ENCODE peak calls at places on chromosomes 12 and 14, in nine cellular contexts. Z is endodermal cell, E is ascending aorta, P is OCI-LY7, D is mesenchymal stem cell, Q is H1, H is suprapubic skin, Y is colonic mucosa, N is cardiac muscle cell. B is an unnamed sample. For H3K4me1, the result is how much of the 10 kb centered on the place peaks cover.

GRCh38 chr12:60872850-60873713 is 1277.3 kb downstream of the SLC16A7 start:
- DNase-seq in N (no peak), Q (no peak), Y (no peak), Z (peak), P (no peak), E (peak), D (peak), H (no peak), B (no peak)

GRCh38 chr14:69619007-69619406 is 7.6 kb downstream of the SUSD6 start:
- DNase-seq in H (no peak), Y (no peak), P (no peak), Q (no peak), E (no peak), D (no peak), N (no peak), Z (no peak), B (no peak)

GRCh38 chr14:92677087-92677668 is 71.2 kb downstream of the LGMN start:
- DNase-seq in D (no peak), Q (no peak), P (peak), H (no peak), Z (no peak), N (peak), E (no peak), Y (no peak), B (no peak)

GRCh38 chr14:69493038-69493437 is 8.5 kb downstream of the PLEKHD1 start:
- DNase-seq in E (no peak), Q (no peak), P (no peak), N (no peak), Z (no peak), Y (no peak), D (no peak), H (no peak), B (no peak)

GRCh38 chr14:63875311-63875710 is 22.5 kb downstream of the SYNE2 start:
- DNase-seq in H (no peak), D (peak), P (no peak), Q (no peak), N (peak), Y (peak), E (peak), Z (no peak), B (no peak)

GRCh38 chr12:106138279-106138645 is 492 bp downstream of the NUAK1 start:
- DNase-seq in E (no peak), Q (no peak), D (peak), N (no peak), Z (peak), Y (no peak), P (no peak), H (no peak), B (no peak)

GRCh38 chr12:25054783-25055144 is 105.9 kb upstream of the BCAT1 start:
- DNase-seq in Z (no peak), N (no peak), H (no peak), Y (no peak), E (no peak), Q (no peak), D (no peak), P (peak), B (no peak)

GRCh38 chr12:29858270-29858786 is 74.6 kb upstream of the TMTC1 start:
- DNase-seq in Y (no peak), Z (no peak), N (no peak), D (no peak), H (no peak), Q (no peak), E (no peak), P (no peak), B (no peak)

GRCh38 chr12:78885466-78885865 is 20.9 kb downstream of the SYT1 start:
- DNase-seq in E (no peak), N (no peak), D (no peak), Z (peak), Y (no peak), H (no peak), Q (no peak), P (no peak), B (no peak)

GRCh38 chr14:59811850-59812249 is 58.7 kb downstream of the RTN1 start:
- DNase-seq in D (no peak), Q (no peak), N (no peak), Y (no peak), H (no peak), P (no peak), Z (peak), E (no peak), B (no peak)

GRCh38 chr14:66624319-66624937 is 116.5 kb downstream of the GPHN start:
- DNase-seq in N (peak), D (peak), Q (peak), Z (peak), P (peak), E (no peak), Y (peak), H (no peak), B (peak)

GRCh38 chr12:6229823-6230222 is 29.6 kb downstream of the CD9 start:
- DNase-seq in D (peak), Q (no peak), Y (peak), N (peak), H (peak), E (peak), P (no peak), Z (no peak), B (peak)

GRCh38 chr12:71610036-71610795 is 53.4 kb downstream of the ZFC3H1 start:
- DNase-seq in P (no peak), D (no peak), N (no peak), Z (no peak), H (no peak), E (no peak), Q (no peak), Y (no peak), B (no peak)

GRCh38 chr12:62466018-62466595 is 519 bp upstream of the MON2 start:
- DNase-seq in Y (peak), N (peak), D (peak), H (no peak), P (peak), Z (peak), E (peak), Q (no peak), B (peak)

GRCh38 chr14:100155049-100155621 is 4.3 kb downstream of the DEGS2 start:
- DNase-seq in D (no peak), N (peak), Y (peak), Z (peak), E (no peak), H (no peak), Q (peak), P (peak), B (peak)

GRCh38 chr12:107610030-107610859 is 75.4 kb upstream of the PWP1 start:
- DNase-seq in H (no peak), D (peak), Y (no peak), Q (peak), E (no peak), Z (peak), P (peak), N (peak), B (peak)

GRCh38 chr12:113241191-113242017 is 20.1 kb downstream of the TPCN1 start:
- DNase-seq in P (no peak), E (peak), N (peak), H (no peak), D (peak), Q (no peak), Y (peak), Z (peak), B (peak)

GRCh38 chr14:69921052-69921451 is 41.8 kb downstream of the SMOC1 start:
- DNase-seq in Z (no peak), P (no peak), Y (no peak), H (no peak), D (peak), N (peak), E (no peak), Q (no peak), B (no peak)

GRCh38 chr14:88210426-88210825 is 112.6 kb downstream of the KCNK10 start:
- DNase-seq in N (peak), Y (no peak), Z (no peak), Q (no peak), D (no peak), E (no peak), P (no peak), H (no peak), B (no peak)

GRCh38 chr12:112025808-112026375 is 12.7 kb downstream of the ERP29 start:
- DNase-seq in Q (no peak), Z (no peak), N (no peak), P (peak), E (no peak), H (no peak), D (peak), Y (no peak), B (no peak)

GRCh38 chr12:16939871-16940306 is 333.9 kb upstream of the LMO3 start:
- DNase-seq in Z (peak), E (no peak), Q (peak), D (peak), P (peak), N (peak), Y (peak), H (no peak), B (peak)

GRCh38 chr14:103727313-103728000 is 11.8 kb downstream of the ZFYVE21 start:
- DNase-seq in Z (no peak), Q (no peak), Y (peak), N (no peak), D (no peak), P (no peak), E (no peak), H (no peak), B (peak)

GRCh38 chr14:85350667-85351066 is 179.3 kb upstream of the FLRT2 start:
- DNase-seq in Y (no peak), P (no peak), N (no peak), Q (no peak), D (no peak), H (no peak), E (no peak), Z (no peak), B (no peak)

GRCh38 chr12:25894759-25895158 is 63.7 kb upstream of the RASSF8 start:
- DNase-seq in D (no peak), Q (no peak), N (no peak), Y (no peak), P (no peak), Z (no peak), H (no peak), E (no peak), B (no peak)

GRCh38 chr14:58922211-58922940 is 266.1 kb upstream of the DAAM1 start:
- DNase-seq in N (peak), E (no peak), Y (no peak), P (no peak), Z (no peak), D (peak), H (no peak), Q (no peak), B (no peak)

GRCh38 chr12:34046570-34046969 is 24.3 kb downstream of the ALG10 start:
- DNase-seq in D (no peak), Q (no peak), H (no peak), E (no peak), Y (no peak), P (no peak), Z (no peak), N (no peak), B (no peak)

GRCh38 chr12:94140556-94140955 is 7.8 kb upstream of the PLXNC1 start:
- DNase-seq in H (no peak), Y (peak), N (peak), E (no peak), Z (peak), Q (peak), P (peak), D (peak), B (peak)

GRCh38 chr14:49915085-49915484 is 22.2 kb downstream of the ARF6 start:
- DNase-seq in E (no peak), P (no peak), N (no peak), H (no peak), Y (no peak), Q (no peak), Z (no peak), D (no peak), B (no peak)

GRCh38 chr14:23245282-23245681 is 7.5 kb downstream of the RNF212B start:
- DNase-seq in H (no peak), Y (no peak), Z (no peak), E (no peak), Q (no peak), P (no peak), D (no peak), N (no peak), B (peak)

GRCh38 chr14:99724939-99725773 is 41.1 kb downstream of the CYP46A1 start:
- DNase-seq in Z (no peak), P (no peak), E (peak), N (no peak), H (peak), Q (no peak), D (no peak), Y (no peak), B (no peak)

GRCh38 chr12:47729233-47729632 is 3.9 kb upstream of the ENDOU start:
- DNase-seq in H (no peak), E (no peak), D (peak), P (no peak), Y (no peak), N (no peak), Q (no peak), Z (no peak), B (no peak)

GRCh38 chr14:105010891-105011291 is 10.0 kb downstream of the CDCA4 start:
- DNase-seq in P (no peak), N (no peak), Y (no peak), H (no peak), Z (no peak), E (no peak), D (peak), Q (no peak), B (no peak)

GRCh38 chr12:57521475-57522018 is 1.1 kb upstream of the MBD6 start:
- DNase-seq in Z (peak), Y (peak), Q (no peak), H (no peak), P (no peak), N (peak), E (no peak), D (peak), B (peak)

GRCh38 chr12:110371408-110372055 is 32.0 kb downstream of the ANAPC7 start:
- DNase-seq in Z (peak), D (no peak), P (peak), H (no peak), Q (no peak), N (peak), E (peak), Y (no peak), B (no peak)

GRCh38 chr14:104856157-104856868 is 8.8 kb upstream of the CEP170B start:
- DNase-seq in N (no peak), D (no peak), Q (no peak), E (peak), H (peak), Z (peak), Y (no peak), P (no peak), B (peak)

GRCh38 chr14:75373616-75374015 is 54.2 kb upstream of the JDP2 start:
- DNase-seq in P (no peak), E (no peak), N (no peak), H (no peak), Q (no peak), D (no peak), Y (no peak), Z (no peak), B (no peak)

DNA sequence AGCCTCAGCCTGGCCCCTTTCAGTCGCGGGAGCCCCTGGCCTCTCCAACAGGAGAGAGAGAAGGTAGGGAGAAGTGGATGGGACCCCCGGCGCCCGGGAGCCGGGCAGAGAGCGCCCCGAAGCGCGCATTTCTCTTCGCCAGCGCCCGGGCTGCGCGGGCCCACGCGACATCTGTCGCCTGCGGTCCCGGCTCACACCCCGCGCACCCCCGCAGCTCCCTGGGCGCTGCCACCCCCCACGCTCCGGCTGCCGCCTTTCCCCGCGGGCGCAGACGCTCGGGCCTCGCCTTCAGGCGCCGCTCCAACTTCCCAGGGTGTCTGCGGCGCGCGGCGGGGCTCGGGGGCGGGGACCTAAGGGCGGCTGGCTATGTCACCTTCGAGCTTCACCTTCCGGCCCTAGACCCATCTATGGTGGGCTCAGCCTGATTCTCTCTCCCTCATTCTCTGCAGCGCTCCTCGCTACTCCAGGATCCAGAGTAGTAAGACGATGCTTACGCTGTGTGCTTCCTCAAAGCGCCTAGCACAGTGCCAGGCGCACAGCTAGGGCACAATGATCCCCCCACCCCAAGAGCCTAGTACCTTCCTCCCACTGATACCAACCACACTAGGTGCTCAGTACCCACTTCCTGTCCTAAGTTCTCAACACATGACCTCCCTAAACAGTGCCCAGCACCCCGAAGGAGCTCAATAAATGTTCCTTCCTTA is 1.6 kb downstream of the HRK start:
- DNase-seq in Q (no peak), P (peak), E (no peak), H (no peak), Z (peak), N (no peak), Y (no peak), D (no peak), B (no peak)
- H3K4me3 ChIP-seq in Q (peak), P (peak), E (peak), H (peak), Z (peak), N (peak), Y (peak), D (no peak), B (no peak)

DNA sequence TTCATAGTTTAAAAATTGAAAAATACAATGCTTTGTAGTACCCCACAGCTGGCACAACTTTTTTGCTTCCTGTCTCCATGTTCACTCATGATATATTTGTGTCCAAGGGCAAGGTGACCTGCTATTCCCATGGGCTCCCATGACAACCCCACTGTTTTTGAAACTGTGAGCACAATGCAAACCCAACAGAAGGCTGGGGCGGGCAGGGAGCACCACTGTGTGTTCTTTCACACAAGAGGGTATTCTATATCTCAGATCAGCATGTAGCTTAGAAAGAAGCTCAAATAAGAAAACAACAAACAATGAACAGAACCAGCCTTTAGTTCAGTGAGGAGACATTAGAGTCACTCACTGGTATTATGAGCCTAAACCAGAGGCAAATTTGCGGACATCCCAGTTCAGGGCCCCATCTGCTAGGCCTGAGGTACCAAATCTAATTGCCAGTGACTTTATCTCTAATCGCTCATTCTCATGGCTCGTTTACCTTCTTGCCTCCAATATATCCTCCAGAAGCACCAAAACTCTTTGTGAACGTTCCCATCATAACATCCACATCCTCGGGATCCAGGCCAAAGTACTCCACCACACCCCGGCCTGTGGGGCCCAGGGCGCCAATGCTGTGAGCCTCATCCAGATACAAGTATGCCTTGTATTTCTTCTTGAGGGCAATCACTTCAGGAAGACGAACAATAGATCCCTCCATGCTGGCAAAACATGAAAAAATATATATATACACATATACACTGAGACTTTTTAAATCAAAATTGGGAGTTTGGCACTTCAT is 56.4 kb upstream of the ISM2 start:
- DNase-seq in H (no peak), E (no peak), Z (no peak), N (no peak), Y (no peak), D (no peak), Q (no peak), P (no peak), B (no peak)
- H3K27ac ChIP-seq in H (no peak), E (no peak), Z (peak), N (no peak), Y (no peak), D (no peak), Q (no peak), P (no peak), B (peak)

GRCh38 chr12:12689672-12690287 is 6.2 kb downstream of the GPR19 start:
- DNase-seq in D (no peak), E (no peak), Z (no peak), H (no peak), P (no peak), N (no peak), Q (no peak), Y (no peak), B (no peak)
- H3K4me1 ChIP-seq in D (under half), E (under half), Z (under half), H (under half), P (under half), N (under half), Q (under half), Y (under half), B (under half)

DNA sequence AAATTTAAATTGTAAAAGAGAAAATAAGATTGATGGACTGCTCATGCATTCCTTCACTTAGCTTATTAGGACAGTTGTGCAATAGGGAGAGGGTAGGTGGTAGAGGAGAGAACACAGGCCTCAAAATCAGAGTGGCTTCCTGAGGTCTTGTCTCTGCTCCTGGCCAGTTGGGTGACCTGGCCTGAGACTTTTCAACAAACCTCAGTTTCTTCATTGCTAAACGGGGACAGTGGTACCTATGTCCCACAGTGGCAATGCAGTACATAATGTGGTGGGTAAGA is 2.6 kb downstream of the MAP3K12 start:
- DNase-seq in Y (no peak), P (no peak), Z (no peak), N (peak), E (no peak), H (no peak), Q (no peak), D (no peak), B (no peak)
- H3K4me3 ChIP-seq in Y (no peak), P (no peak), Z (no peak), N (no peak), E (no peak), H (no peak), Q (no peak), D (no peak), B (no peak)

GRCh38 chr14:95317817-95318343 is 1.8 kb downstream of the CLMN start:
- DNase-seq in Z (no peak), N (no peak), Y (no peak), E (no peak), P (no peak), Q (no peak), H (no peak), D (no peak), B (no peak)
- H3K27ac ChIP-seq in Z (no peak), N (no peak), Y (peak), E (no peak), P (no peak), Q (no peak), H (no peak), D (peak), B (peak)

GRCh38 chr12:64682572-64683277 is 72.4 kb downstream of the RASSF3 start:
- DNase-seq in E (peak), D (peak), Y (no peak), N (peak), H (no peak), Z (peak), Q (no peak), P (no peak), B (no peak)

GRCh38 chr12:64688715-64689114 is 70.5 kb downstream of the GNS start:
- DNase-seq in N (no peak), D (no peak), Q (no peak), Z (no peak), E (no peak), P (no peak), Y (no peak), H (no peak), B (no peak)

GRCh38 chr12:64687816-64688599 is 71.2 kb downstream of the GNS start:
- DNase-seq in Q (no peak), H (no peak), D (peak), Y (no peak), N (no peak), P (no peak), E (no peak), Z (no peak), B (no peak)

GRCh38 chr12:64685076-64685475 is 74.1 kb downstream of the GNS start:
- DNase-seq in Q (no peak), N (no peak), D (no peak), H (no peak), E (no peak), Y (no peak), P (no peak), Z (no peak), B (no peak)

GRCh38 chr12:64685605-64686004 is 73.6 kb downstream of the GNS start:
- DNase-seq in P (no peak), H (no peak), Q (no peak), D (no peak), Y (no peak), E (no peak), N (no peak), Z (no peak), B (no peak)
- H3K4me1 ChIP-seq in P (under half), H (under half), Q (under half), D (under half), Y (under half), E (under half), N (under half), Z (under half), B (under half)

GRCh38 chr12:4566474-4566873 is 4.5 kb downstream of the DYRK4 start:
- DNase-seq in N (no peak), H (no peak), D (no peak), P (peak), E (no peak), Z (no peak), Y (no peak), Q (no peak), B (no peak)
- H3K4me3 ChIP-seq in N (no peak), H (no peak), D (no peak), P (peak), E (no peak), Z (no peak), Y (no peak), Q (no peak), B (no peak)

B was measured in small intestine.